ENCODE peak calls at places on chromosomes 5 and 9, in seven cellular contexts. R is K562; B is tibial nerve; D is left ventricle myocardium inferior; N is upper lobe of right lung; A is dorsolateral prefrontal cortex; O is CD8-positive, alpha-beta T cell. Z is an unnamed sample.

GRCh38 chr9:35728041-35728971 is 3.7 kb downstream of the TLN1 start:
- DNase-seq in N (peak), R (peak), O (peak), D (peak), B (peak), A (no peak), Z (peak)

GRCh38 chr5:110475529-110475928 is 250.9 kb downstream of the TMEM232 start:
- DNase-seq in O (no peak), N (no peak), D (no peak), A (no peak), R (no peak), B (no peak), Z (no peak)

GRCh38 chr9:82934949-82935348 is 128.0 kb downstream of the RASEF start:
- DNase-seq in O (no peak), R (no peak), B (no peak), A (no peak), D (no peak), N (no peak), Z (no peak)

GRCh38 chr5:137747848-137748247 is 6.3 kb downstream of the HNRNPA0 start:
- DNase-seq in A (no peak), R (no peak), B (no peak), D (no peak), N (no peak), O (no peak), Z (no peak)

GRCh38 chr5:10289353-10289752 is 18.3 kb downstream of the CMBL start:
- DNase-seq in D (no peak), O (no peak), B (peak), N (no peak), R (no peak), A (no peak), Z (no peak)

GRCh38 chr9:33447404-33448158 is at the start of gene AQP3:
- DNase-seq in O (peak), B (peak), D (peak), A (peak), R (peak), N (peak), Z (peak)

GRCh38 chr9:124551472-124552339 is 44.5 kb upstream of the NR5A1 start:
- DNase-seq in B (no peak), D (peak), R (peak), N (peak), O (no peak), A (peak), Z (peak)

GRCh38 chr5:116942622-116943021 is 368.0 kb upstream of the SEMA6A start:
- DNase-seq in R (no peak), N (no peak), D (no peak), A (no peak), B (no peak), O (no peak), Z (no peak)

GRCh38 chr5:74575741-74576538 is 64.6 kb downstream of the ENC1 start:
- DNase-seq in R (no peak), B (no peak), N (no peak), D (no peak), O (no peak), A (no peak), Z (no peak)

GRCh38 chr5:74580729-74581110 is 59.8 kb downstream of the ENC1 start:
- DNase-seq in D (no peak), R (no peak), O (no peak), N (no peak), B (no peak), A (no peak), Z (no peak)

GRCh38 chr5:74578356-74579044 is 62.0 kb downstream of the ENC1 start:
- DNase-seq in D (no peak), B (no peak), R (no peak), N (no peak), O (no peak), A (no peak), Z (no peak)

GRCh38 chr5:74579215-74579614 is 61.3 kb downstream of the ENC1 start:
- DNase-seq in A (no peak), D (no peak), O (peak), R (peak), N (no peak), B (no peak), Z (no peak)

GRCh38 chr5:74576941-74577456 is 63.5 kb downstream of the ENC1 start:
- DNase-seq in A (no peak), D (no peak), O (no peak), N (no peak), B (no peak), R (no peak), Z (no peak)
- H3K4me3 ChIP-seq in A (peak), D (peak), O (peak), N (peak), B (no peak), R (no peak), Z (peak)

DNA sequence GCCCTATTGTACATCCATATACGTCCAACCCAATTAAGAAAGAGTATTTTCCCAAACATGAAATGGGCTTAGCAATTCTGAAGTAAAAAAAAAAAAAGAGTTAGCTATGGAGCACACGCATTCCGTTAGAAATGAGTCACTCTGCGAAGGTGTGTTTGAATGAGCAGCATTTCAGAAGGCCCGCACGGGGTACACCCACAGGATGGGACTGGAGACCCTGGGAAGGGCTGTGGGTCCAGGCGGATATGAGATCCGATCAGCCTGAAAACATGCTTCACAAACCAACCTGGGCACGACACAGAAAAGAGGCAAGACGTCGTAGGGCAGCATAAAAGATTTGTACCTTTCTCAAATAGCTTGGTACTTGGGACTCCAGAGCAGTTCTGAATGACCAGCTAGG is 173.9 kb upstream of the KLF9 start:
- DNase-seq in N (no peak), D (no peak), B (no peak), O (no peak), R (no peak), A (no peak), Z (no peak)
- H3K27ac ChIP-seq in N (peak), D (peak), B (peak), O (no peak), R (no peak), A (peak), Z (no peak)

GRCh38 chr5:612498-613424 is 621 bp downstream of the CEP72 start:
- DNase-seq in B (no peak), O (no peak), D (no peak), A (no peak), N (no peak), R (no peak), Z (no peak)

GRCh38 chr5:610011-610743 is 2.0 kb upstream of the CEP72 start:
- DNase-seq in D (no peak), B (no peak), R (no peak), A (no peak), O (no peak), N (no peak), Z (no peak)

GRCh38 chr5:609506-609905 is 2.6 kb upstream of the CEP72 start:
- DNase-seq in O (no peak), N (no peak), B (no peak), D (no peak), R (no peak), A (no peak), Z (no peak)

GRCh38 chr5:611731-612486 is at the start of gene CEP72:
- DNase-seq in R (peak), A (peak), O (peak), D (peak), B (peak), N (peak), Z (peak)

GRCh38 chr5:610744-611730 is 1.1 kb upstream of the CEP72 start:
- DNase-seq in N (no peak), A (no peak), R (no peak), O (no peak), D (no peak), B (no peak), Z (no peak)
- H3K4me3 ChIP-seq in N (peak), A (peak), R (peak), O (peak), D (peak), B (peak), Z (peak)

GRCh38 chr9:38041564-38042267 is 27.3 kb downstream of the SHB start:
- DNase-seq in D (no peak), B (no peak), O (no peak), N (no peak), A (no peak), R (no peak), Z (no peak)

GRCh38 chr9:38046669-38047300 is 22.2 kb downstream of the SHB start:
- DNase-seq in N (no peak), A (no peak), B (no peak), D (no peak), R (no peak), O (no peak), Z (no peak)

GRCh38 chr9:38044706-38045105 is 24.3 kb downstream of the SHB start:
- DNase-seq in D (no peak), A (no peak), O (no peak), B (no peak), R (no peak), N (no peak), Z (no peak)

GRCh38 chr9:38042626-38043359 is 26.2 kb downstream of the SHB start:
- DNase-seq in A (no peak), O (no peak), D (no peak), N (no peak), R (no peak), B (no peak), Z (no peak)

GRCh38 chr9:38043931-38044623 is 24.9 kb downstream of the SHB start:
- DNase-seq in R (no peak), A (no peak), D (no peak), N (no peak), O (no peak), B (no peak), Z (no peak)
- H3K27ac ChIP-seq in R (no peak), A (no peak), D (peak), N (no peak), O (no peak), B (no peak), Z (no peak)

GRCh38 chr5:1666221-1666620 is 133.4 kb downstream of the MRPL36 start:
- DNase-seq in O (no peak), A (no peak), R (no peak), D (no peak), B (no peak), N (peak), Z (no peak)

GRCh38 chr5:1666812-1667588 is 132.6 kb downstream of the MRPL36 start:
- DNase-seq in A (no peak), N (peak), R (peak), B (no peak), O (peak), D (no peak), Z (no peak)

GRCh38 chr5:1669276-1670155 is 130.1 kb downstream of the MRPL36 start:
- DNase-seq in B (no peak), R (no peak), A (no peak), O (no peak), D (no peak), N (no peak), Z (no peak)

GRCh38 chr5:1668141-1668721 is 131.4 kb downstream of the MRPL36 start:
- DNase-seq in R (peak), B (no peak), N (no peak), D (no peak), O (peak), A (no peak), Z (no peak)

GRCh38 chr5:1667648-1668140 is 131.9 kb downstream of the MRPL36 start:
- DNase-seq in D (no peak), N (peak), B (no peak), O (no peak), R (no peak), A (no peak), Z (no peak)
- H3K4me3 ChIP-seq in D (peak), N (no peak), B (no peak), O (no peak), R (no peak), A (peak), Z (peak)

DNA sequence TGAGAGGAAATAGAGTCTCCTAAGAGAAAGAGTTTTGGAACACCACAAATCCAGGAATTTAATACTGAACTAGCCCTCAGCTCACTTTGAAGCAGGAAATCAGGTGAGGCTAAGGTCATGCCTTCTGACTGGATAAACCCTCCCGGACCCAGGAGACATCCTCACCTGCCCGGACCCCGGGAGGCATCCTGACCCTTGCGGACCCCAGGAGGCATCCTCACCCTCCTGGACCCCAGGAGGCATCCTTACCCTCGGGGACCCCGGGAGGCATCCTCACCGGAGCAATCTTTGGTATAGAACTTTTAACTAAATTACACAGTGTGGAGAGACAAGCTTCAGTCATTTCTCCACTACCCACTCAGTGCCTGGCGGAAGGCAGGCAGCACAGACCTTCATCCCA is 21.1 kb downstream of the STXBP1 start:
- DNase-seq in D (no peak), N (peak), R (no peak), B (no peak), A (no peak), O (no peak), Z (no peak)
- H3K27ac ChIP-seq in D (peak), N (peak), R (no peak), B (peak), A (no peak), O (no peak), Z (peak)

GRCh38 chr5:134370306-134370870 is 981 bp upstream of the UBE2B start:
- DNase-seq in N (no peak), A (no peak), O (no peak), B (no peak), R (no peak), D (no peak), Z (no peak)
- H3K4me3 ChIP-seq in N (peak), A (peak), O (peak), B (peak), R (peak), D (peak), Z (peak)

GRCh38 chr9:134285215-134285845 is 40.9 kb upstream of the RXRA start:
- DNase-seq in B (no peak), O (no peak), R (no peak), A (no peak), D (no peak), N (no peak), Z (no peak)

GRCh38 chr9:134284273-134284672 is 42.0 kb upstream of the RXRA start:
- DNase-seq in D (peak), N (no peak), A (no peak), B (no peak), R (no peak), O (no peak), Z (no peak)

GRCh38 chr9:134283692-134284265 is 42.5 kb upstream of the RXRA start:
- DNase-seq in D (no peak), N (no peak), R (no peak), A (no peak), B (no peak), O (no peak), Z (no peak)

GRCh38 chr9:134283111-134283515 is 43.1 kb upstream of the RXRA start:
- DNase-seq in D (peak), R (no peak), N (peak), A (peak), B (peak), O (no peak), Z (no peak)

DNA sequence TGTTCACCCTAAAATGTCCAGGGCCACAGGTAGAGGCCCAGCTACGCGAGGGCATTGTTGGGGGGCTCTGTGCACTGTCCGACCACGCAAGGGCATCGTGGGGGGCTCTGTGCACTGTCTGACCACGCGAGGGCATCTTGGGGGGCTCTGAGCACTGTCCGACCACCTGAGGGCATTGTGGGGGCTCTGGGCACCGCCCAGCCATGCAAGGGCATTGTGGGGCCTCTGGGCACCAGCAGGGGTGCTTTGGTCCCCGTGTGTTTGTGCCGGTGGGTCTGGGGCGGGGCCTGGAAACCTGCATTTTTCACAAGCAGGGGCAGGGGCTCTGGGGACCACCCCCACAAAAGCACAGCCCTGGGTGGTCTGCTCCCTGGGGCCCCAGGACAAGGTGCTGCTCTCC is 41.5 kb upstream of the RXRA start:
- DNase-seq in R (no peak), D (no peak), A (no peak), N (no peak), O (no peak), B (no peak), Z (no peak)
- H3K27ac ChIP-seq in R (no peak), D (peak), A (no peak), N (no peak), O (no peak), B (no peak), Z (no peak)